ENCODE peak calls at places on chromosomes 3 and 15, in four cellular contexts. V, U, A and Y are unnamed samples.

GRCh38 chr3:132726341-132726823 is 4.2 kb upstream of the NPHP3 start:
- DNase-seq in V (peak), U (no peak), A (peak), Y (peak)

GRCh38 chr3:57953541-57953940 is 54.7 kb upstream of the FLNB start:
- DNase-seq in V (no peak), U (no peak), A (peak), Y (no peak)

GRCh38 chr3:8621872-8622271 is 22.7 kb downstream of the SSUH2 start:
- DNase-seq in V (no peak), U (no peak), A (no peak), Y (no peak)

GRCh38 chr3:98049271-98049670 is 14.2 kb upstream of the GABRR3 start:
- DNase-seq in V (no peak), U (no peak), A (no peak), Y (no peak)

GRCh38 chr15:60235951-60236710 is 161.7 kb downstream of the ANXA2 start:
- DNase-seq in V (no peak), U (no peak), A (no peak), Y (no peak)

GRCh38 chr15:29097168-29097567 is 172.5 kb downstream of the NSMCE3 start:
- DNase-seq in V (no peak), U (no peak), A (no peak), Y (no peak)

GRCh38 chr3:150784747-150785125 is 21.8 kb upstream of the SIAH2 start:
- DNase-seq in V (no peak), U (no peak), A (no peak), Y (no peak)

GRCh38 chr3:127678611-127679533 is 6.1 kb downstream of the ABTB1 start:
- DNase-seq in V (no peak), U (no peak), A (peak), Y (no peak)

GRCh38 chr3:35592589-35593295 is 46.6 kb upstream of the ARPP21 start:
- DNase-seq in V (no peak), U (no peak), A (no peak), Y (no peak)

GRCh38 chr3:138059261-138059660 is 49.3 kb downstream of the CLDN18 start:
- DNase-seq in V (no peak), U (no peak), A (no peak), Y (no peak)

GRCh38 chr3:37862712-37863551 is 1.3 kb downstream of the CTDSPL start:
- DNase-seq in V (no peak), U (peak), A (no peak), Y (no peak)

GRCh38 chr15:35243758-35244157 is 158.7 kb upstream of the NANOGP8 start:
- DNase-seq in V (no peak), U (no peak), A (no peak), Y (no peak)

GRCh38 chr3:191334359-191334893 is 4.1 kb upstream of the UTS2B start:
- DNase-seq in V (no peak), U (no peak), A (peak), Y (no peak)

GRCh38 chr15:96750361-96750760 is 419.9 kb downstream of the NR2F2 start:
- DNase-seq in V (no peak), U (no peak), A (no peak), Y (no peak)

GRCh38 chr3:98746882-98747281 is 16.3 kb upstream of the ST3GAL6 start:
- DNase-seq in V (no peak), U (no peak), A (no peak), Y (no peak)

GRCh38 chr15:77753238-77753873 is 120.6 kb upstream of the LINGO1 start:
- DNase-seq in V (peak), U (no peak), A (no peak), Y (peak)

GRCh38 chr3:100697183-100697582 is 12.1 kb upstream of the TFG start:
- DNase-seq in V (no peak), U (no peak), A (no peak), Y (no peak)

GRCh38 chr3:192566706-192567290 is 160.5 kb downstream of the FGF12 start:
- DNase-seq in V (peak), U (peak), A (peak), Y (peak)

GRCh38 chr3:56801151-56801596 is 575 bp downstream of the ARHGEF3 start:
- DNase-seq in V (no peak), U (no peak), A (no peak), Y (no peak)